ENCODE peak calls at places on chromosomes 1 and 21, in four cellular contexts. F, P, R and L are unnamed samples.

GRCh38 chr1:51520700-51521248 is 1.7 kb upstream of the EPS15 start:
- DNase-seq in F (no peak), P (no peak), R (no peak), L (no peak)

GRCh38 chr1:29283804-29284195 is 47.5 kb downstream of the PTPRU start:
- DNase-seq in F (no peak), P (no peak), R (no peak), L (no peak)

GRCh38 chr21:25461730-25462129 is 145.6 kb downstream of the MRPL39 start:
- DNase-seq in F (no peak), P (no peak), R (no peak), L (no peak)

GRCh38 chr1:116496380-116496779 is 74.4 kb downstream of the CD58 start:
- DNase-seq in F (no peak), P (no peak), R (no peak), L (no peak)

GRCh38 chr21:41707231-41707988 is 59.4 kb downstream of the RIPK4 start:
- DNase-seq in F (no peak), P (no peak), R (no peak), L (no peak)

GRCh38 chr21:37551406-37552355 is 185.1 kb downstream of the DYRK1A start:
- DNase-seq in F (no peak), P (peak), R (no peak), L (no peak)

GRCh38 chr1:168691541-168691940 is 37.5 kb downstream of the DPT start:
- DNase-seq in F (no peak), P (no peak), R (no peak), L (no peak)

GRCh38 chr1:53740621-53741105 is 1.7 kb upstream of the GLIS1 start:
- DNase-seq in F (no peak), P (no peak), R (no peak), L (no peak)

GRCh38 chr1:210597555-210598134 is 268.9 kb downstream of the HHAT start:
- DNase-seq in F (no peak), P (peak), R (no peak), L (no peak)

GRCh38 chr1:16719571-16720402 is 20.5 kb upstream of the RNU1-4 start:
- DNase-seq in F (peak), P (no peak), R (peak), L (no peak)

GRCh38 chr1:198776602-198777029 is 137.8 kb downstream of the PTPRC start:
- DNase-seq in F (no peak), P (peak), R (no peak), L (no peak)

GRCh38 chr1:116330342-116330652 is 42.7 kb upstream of the ATP1A1 start:
- DNase-seq in F (peak), P (no peak), R (no peak), L (no peak)